ENCODE peak calls at places on chromosomes 11 and 22, in nine cellular contexts. C is RPMI7951; J is NCI-H1092; W is GM12891; M is astrocyte of the spinal cord; F is T-helper 1 cell; B is nucleus accumbens; Q is activated naive CD4-positive, alpha-beta T cell; S is Calu3. V is an unnamed sample.

GRCh38 chr11:14308114-14308896 is 50.7 kb downstream of the RRAS2 start:
- DNase-seq in C (peak; percentile 48), J (no peak), W (no peak), M (peak; percentile 56), F (no peak), B (no peak), Q (no peak), S (peak; percentile 8), V (no peak)

GRCh38 chr22:38699784-38700183 is 959 bp downstream of the JOSD1 start:
- DNase-seq in C (peak; percentile 39), J (no peak), W (no peak), M (peak; percentile 44), F (no peak), B (no peak), Q (no peak), S (no peak), V (no peak)

GRCh38 chr11:73260127-73260457 is 12.0 kb upstream of the P2RY6 start:
- DNase-seq in C (no peak), J (no peak), W (no peak), M (no peak), F (no peak), B (no peak), Q (no peak), S (no peak), V (no peak)

GRCh38 chr22:17260950-17261349 is 41.7 kb upstream of the ADA2 start:
- DNase-seq in C (no peak), J (no peak), W (no peak), M (no peak), F (no peak), B (no peak), Q (no peak), S (no peak), V (peak; percentile 60)

GRCh38 chr11:84673753-84674152 is 953.4 kb downstream of the DLG2 start:
- DNase-seq in C (peak; percentile 7), J (peak; percentile 68), W (no peak), M (peak; percentile 33), F (no peak), B (no peak), Q (no peak), S (no peak), V (peak; percentile 69)

GRCh38 chr22:47062126-47062525 is 299.7 kb downstream of the TBC1D22A start:
- DNase-seq in C (no peak), J (no peak), W (no peak), M (no peak), F (no peak), B (no peak), Q (no peak), S (no peak), V (no peak)

GRCh38 chr22:49630448-49630946 is 197.2 kb downstream of the BRD1 start:
- DNase-seq in C (no peak), J (no peak), W (no peak), M (no peak), F (no peak), B (no peak), Q (no peak), S (no peak), V (no peak)

GRCh38 chr22:32897400-32897799 is 95.9 kb downstream of the TIMP3 start:
- DNase-seq in C (peak; percentile 86), J (no peak), W (no peak), M (peak; percentile 15), F (no peak), B (no peak), Q (no peak), S (no peak), V (no peak)

GRCh38 chr22:22934543-22935055 is 47.0 kb downstream of the IGLL5 start:
- DNase-seq in C (no peak), J (no peak), W (no peak), M (no peak), F (no peak), B (no peak), Q (no peak), S (no peak), V (no peak)

GRCh38 chr11:31940396-31941037 is 129.4 kb upstream of the PAX6 start:
- DNase-seq in C (peak; percentile 57), J (no peak), W (no peak), M (peak; percentile 15), F (no peak), B (no peak), Q (no peak), S (no peak), V (no peak)

GRCh38 chr22:28222976-28223375 is 303.9 kb upstream of the PITPNB start:
- DNase-seq in C (no peak), J (no peak), W (no peak), M (peak; percentile 73), F (no peak), B (no peak), Q (no peak), S (no peak), V (no peak)

GRCh38 chr11:64877390-64878222 is 815 bp downstream of the EHD1 start:
- DNase-seq in C (no peak), J (no peak), W (no peak), M (no peak), F (no peak), B (no peak), Q (no peak), S (no peak), V (no peak)

GRCh38 chr11:56307836-56308235 is 7.1 kb upstream of the OR8K3 start:
- DNase-seq in C (no peak), J (no peak), W (no peak), M (no peak), F (no peak), B (no peak), Q (no peak), S (no peak), V (no peak)

GRCh38 chr22:47277511-47277910 is 515.1 kb downstream of the TBC1D22A start:
- DNase-seq in C (no peak), J (no peak), W (no peak), M (no peak), F (no peak), B (no peak), Q (no peak), S (no peak), V (no peak)

GRCh38 chr11:3198815-3199214 is 19.8 kb downstream of the MRGPRG start:
- DNase-seq in C (no peak), J (no peak), W (no peak), M (no peak), F (no peak), B (no peak), Q (no peak), S (no peak), V (no peak)

GRCh38 chr11:2927851-2928604 is 1.2 kb downstream of the PHLDA2 start:
- DNase-seq in C (peak; percentile 61), J (no peak), W (no peak), M (peak; percentile 54), F (no peak), B (no peak), Q (no peak), S (peak; percentile 38), V (no peak)

GRCh38 chr11:72669527-72669926 is 4.7 kb downstream of the PDE2A start:
- DNase-seq in C (no peak), J (no peak), W (no peak), M (no peak), F (no peak), B (no peak), Q (no peak), S (no peak), V (no peak)

GRCh38 chr22:43151251-43152000 is at the start of gene TSPO:
- DNase-seq in C (peak; percentile 58), J (no peak), W (no peak), M (peak; percentile 37), F (peak; percentile 68), B (peak; percentile 74), Q (peak; percentile 36), S (peak; percentile 67), V (no peak)

GRCh38 chr11:1873048-1873812 is 18.5 kb downstream of the PRR33 start:
- DNase-seq in C (peak; percentile 35), J (no peak), W (no peak), M (peak; percentile 57), F (no peak), B (no peak), Q (no peak), S (no peak), V (no peak)

GRCh38 chr11:44016129-44016528 is 31.7 kb upstream of the ACCSL start:
- DNase-seq in C (peak; percentile 85), J (no peak), W (no peak), M (peak; percentile 42), F (no peak), B (no peak), Q (no peak), S (no peak), V (no peak)

GRCh38 chr22:47816121-47816915 is 1053.9 kb downstream of the TBC1D22A start:
- DNase-seq in C (no peak), J (no peak), W (no peak), M (no peak), F (no peak), B (no peak), Q (no peak), S (no peak), V (no peak)

GRCh38 chr11:1120532-1121342 is 37.0 kb upstream of the MUC5AC start:
- DNase-seq in C (peak; percentile 48), J (no peak), W (no peak), M (no peak), F (no peak), B (no peak), Q (no peak), S (no peak), V (no peak)

GRCh38 chr11:72353861-72354260 is 80.5 kb downstream of the CLPB start:
- DNase-seq in C (peak; percentile 24), J (no peak), W (no peak), M (no peak), F (no peak), B (no peak), Q (no peak), S (peak; percentile 38), V (peak; percentile 15)

GRCh38 chr11:131063638-131064037 is 147.4 kb upstream of the SNX19 start:
- DNase-seq in C (no peak), J (no peak), W (no peak), M (no peak), F (no peak), B (no peak), Q (no peak), S (no peak), V (no peak)

GRCh38 chr11:66317322-66317765 is 500 bp upstream of the CD248 start:
- DNase-seq in C (no peak), J (no peak), W (no peak), M (no peak), F (no peak), B (no peak), Q (peak; percentile 20), S (no peak), V (no peak)

GRCh38 chr11:102727890-102728289 is 3.1 kb upstream of the MMP8 start:
- DNase-seq in C (peak; percentile 56), J (no peak), W (no peak), M (peak; percentile 58), F (no peak), B (no peak), Q (no peak), S (no peak), V (no peak)